ENCODE peak calls at places on chromosomes 4 and X, in four cellular contexts. Y is H1, Q is neuronal stem cell, T is IMR-90. V is an unnamed sample.

GRCh38 chr4:168693750-168694470 is 197.1 kb downstream of the PALLD start:
- DNase-seq in Y (no peak), Q (no peak), T (peak; percentile 43), V (no peak)

GRCh38 chrX:28205126-28205525 is 223.9 kb upstream of the DCAF8L1 start:
- DNase-seq in Q (no peak), T (no peak), Y (no peak), V (no peak)

GRCh38 chr4:3036131-3036952 is 38.0 kb downstream of the HTT-AS start:
- DNase-seq in Q (no peak), Y (no peak), T (no peak), V (no peak)

GRCh38 chrX:137431693-137432488 is 134.0 kb upstream of the ZIC3 start:
- DNase-seq in Q (no peak), Y (no peak), T (no peak), V (peak; percentile 71)

GRCh38 chr4:40199179-40199670 is 2.4 kb downstream of the RHOH start:
- DNase-seq in Q (no peak), Y (no peak), T (no peak), V (no peak)

GRCh38 chr4:42150653-42151567 is 1.5 kb downstream of the BEND4 start:
- DNase-seq in Q (peak; percentile 3), Y (peak; percentile 55), T (no peak), V (peak; percentile 38)

GRCh38 chrX:20515841-20516461 is 249.2 kb upstream of the RPS6KA3 start:
- DNase-seq in Q (no peak), T (peak; percentile 90), Y (no peak), V (no peak)

GRCh38 chrX:36684053-36684452 is 324.1 kb upstream of the FAM47C start:
- DNase-seq in Q (no peak), Y (no peak), T (no peak), V (no peak)

GRCh38 chrX:15505104-15505503 is 4.5 kb downstream of the BMX start:
- DNase-seq in T (no peak), Q (no peak), Y (no peak), V (no peak)

GRCh38 chr4:30721353-30722091 is 1.4 kb downstream of the PCDH7 start:
- DNase-seq in Q (peak; percentile 54), Y (peak; percentile 76), T (peak; percentile 44), V (peak; percentile 55)

GRCh38 chrX:44382871-44383270 is 39.4 kb upstream of the EFHC2 start:
- DNase-seq in T (peak; percentile 58), Q (no peak), Y (no peak), V (no peak)

GRCh38 chrX:132614297-132614696 is 125.5 kb upstream of the MBNL3 start:
- DNase-seq in Y (no peak), T (no peak), Q (no peak), V (peak; percentile 35)

GRCh38 chr4:158285429-158286216 is 75.3 kb downstream of the TMEM144 start:
- DNase-seq in Q (no peak), T (no peak), Y (no peak), V (no peak)

GRCh38 chrX:149531599-149531998 is 9.2 kb upstream of the EOLA1 start:
- DNase-seq in T (no peak), Q (no peak), Y (no peak), V (no peak)

GRCh38 chrX:152600853-152601635 is 36.7 kb upstream of the GABRQ start:
- DNase-seq in T (no peak), Y (no peak), Q (peak; percentile 36), V (peak; percentile 28)

GRCh38 chr4:38567448-38567847 is 96.6 kb upstream of the KLF3 start:
- DNase-seq in T (peak; percentile 21), Q (no peak), Y (no peak), V (no peak)

GRCh38 chr4:38568768-38569167 is 95.2 kb upstream of the KLF3 start:
- DNase-seq in Y (no peak), T (no peak), Q (no peak), V (no peak)

GRCh38 chr4:38563703-38564490 is 100.1 kb upstream of the KLF3 start:
- DNase-seq in Q (no peak), T (peak; percentile 33), Y (no peak), V (no peak)

GRCh38 chr4:38565271-38566199 is 98.5 kb upstream of the KLF3 start:
- DNase-seq in Q (no peak), Y (no peak), T (peak; percentile 82), V (no peak)

GRCh38 chr4:38566811-38567398 is 97.1 kb upstream of the KLF3 start:
- DNase-seq in Q (no peak), T (no peak), Y (no peak), V (no peak)
- H2AK5ac ChIP-seq in Q (no peak overlapping the region), T (peak overlapping the region; percentile 32), Y (no peak overlapping the region), V (no peak overlapping the region)

GRCh38 chrX:48956728-48957414 is 536 bp downstream of the OTUD5 start:
- DNase-seq in Q (no peak), Y (no peak), T (no peak), V (no peak)
- H2AK5ac ChIP-seq in Q (peak overlapping the region; percentile 81), Y (no peak overlapping the region), T (peak overlapping the region; percentile 75), V (no peak overlapping the region)

DNA sequence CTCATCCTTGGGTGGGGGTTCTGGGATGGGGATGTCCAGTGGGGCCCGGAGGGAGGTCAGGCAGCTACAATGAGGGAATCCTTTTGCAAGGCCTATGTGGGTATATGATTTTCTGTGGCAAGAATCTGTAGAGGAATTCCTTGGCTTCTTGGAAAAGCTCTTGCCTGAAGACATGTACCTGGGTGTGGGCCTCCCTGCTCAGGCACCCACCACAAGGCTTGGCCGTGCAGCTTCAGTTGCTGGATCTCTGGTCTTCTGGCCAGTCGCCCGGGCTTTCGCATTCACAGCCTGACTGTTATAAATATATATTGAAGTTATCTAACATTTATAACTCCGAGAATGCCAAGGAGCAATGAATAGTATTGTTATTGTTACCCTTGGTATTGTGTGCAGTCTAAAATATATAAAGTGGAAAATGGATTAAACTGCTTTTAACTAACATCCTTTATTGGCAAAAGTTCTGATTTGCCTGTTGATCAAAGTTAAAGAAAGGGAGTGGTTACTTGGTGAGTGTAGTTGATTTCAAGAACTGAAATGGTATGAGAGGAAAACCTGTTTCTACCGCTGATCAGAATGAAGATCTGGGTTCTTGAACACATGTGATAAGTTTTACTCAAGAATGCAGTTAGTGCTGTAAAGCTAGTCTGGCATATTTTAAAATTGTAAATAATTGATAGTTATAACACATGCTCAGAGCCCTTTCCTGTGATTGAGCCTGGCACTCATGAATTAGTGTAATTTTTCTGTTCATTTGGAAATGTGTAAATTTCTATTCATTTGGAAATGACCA is 36.0 kb downstream of the PTTG2 start:
- DNase-seq in T (no peak), Q (no peak), Y (peak; percentile 28), V (no peak)
- H2AK5ac ChIP-seq in T (no peak overlapping the region), Q (no peak overlapping the region), Y (no peak overlapping the region), V (no peak overlapping the region)

DNA sequence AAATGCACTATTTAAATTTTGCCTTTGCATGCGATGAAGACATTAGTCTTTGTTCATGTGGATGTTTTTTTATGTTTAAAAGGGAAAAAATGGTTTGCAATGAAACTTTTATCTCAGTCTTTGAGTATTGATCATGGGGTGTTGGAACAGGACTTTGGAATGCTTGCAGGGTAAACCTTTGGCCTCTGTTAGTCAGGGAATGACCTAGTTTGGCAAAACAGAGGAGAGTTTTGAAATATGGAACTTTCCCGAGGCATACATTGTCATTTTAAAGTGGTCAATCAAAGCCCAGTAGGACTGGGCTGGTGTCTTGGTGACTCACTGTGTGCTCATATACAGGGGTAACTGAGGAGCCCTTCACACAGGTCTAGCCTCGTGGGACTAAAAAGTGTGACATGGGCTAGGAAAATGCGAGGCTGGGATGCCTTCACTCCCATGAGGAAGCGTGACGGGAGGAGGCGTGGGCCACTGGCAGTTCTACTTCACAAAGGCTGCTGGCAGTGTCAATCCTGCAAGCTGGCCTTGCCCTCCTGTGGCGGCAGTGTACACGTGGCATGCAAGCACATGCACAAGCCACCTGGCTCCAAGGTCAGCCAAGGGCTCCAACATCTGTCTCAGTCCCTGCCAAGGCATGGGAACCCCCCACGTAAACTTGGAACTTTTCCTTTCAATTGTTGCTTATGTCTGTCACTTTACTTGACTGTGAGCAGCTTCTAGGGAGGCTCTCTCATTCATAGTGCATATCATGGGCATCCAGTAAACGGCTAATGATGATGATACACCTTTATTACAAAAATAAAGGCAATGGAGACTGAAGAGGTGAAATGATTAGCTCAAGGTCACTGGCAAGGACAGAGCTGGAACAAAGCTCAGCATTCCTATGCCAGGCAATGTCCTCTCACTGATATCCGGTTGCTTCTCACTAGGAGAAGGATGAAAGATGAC is 5.2 kb upstream of the F11 start:
- DNase-seq in Q (no peak), Y (no peak), T (peak; percentile 69), V (no peak)
- H2AK5ac ChIP-seq in Q (no peak overlapping the region), Y (no peak overlapping the region), T (peak overlapping the region; percentile 46), V (no peak overlapping the region)

GRCh38 chr4:128288689-128289106 is 1.1 kb upstream of the PGRMC2 start:
- DNase-seq in T (peak; percentile 56), Y (no peak), Q (no peak), V (no peak)
- H2AK5ac ChIP-seq in T (peak overlapping the region; percentile 83), Y (no peak overlapping the region), Q (no peak overlapping the region), V (no peak overlapping the region)

GRCh38 chrX:18996536-18996935 is 12.6 kb upstream of the PHKA2 start:
- DNase-seq in Y (no peak), Q (no peak), T (no peak), V (no peak)
- H2AK5ac ChIP-seq in Y (no peak overlapping the region), Q (no peak overlapping the region), T (peak overlapping the region; percentile 59), V (no peak overlapping the region)

GRCh38 chr4:83207497-83208105 is 77.0 kb downstream of the COQ2 start:
- DNase-seq in T (peak; percentile 67), Y (no peak), Q (no peak), V (no peak)

GRCh38 chr4:83204731-83205130 is 79.9 kb downstream of the COQ2 start:
- DNase-seq in Y (no peak), T (no peak), Q (no peak), V (no peak)

GRCh38 chr4:83205760-83206159 is 78.8 kb downstream of the COQ2 start:
- DNase-seq in T (no peak), Y (no peak), Q (no peak), V (no peak)

GRCh38 chr4:83208776-83209365 is 75.7 kb downstream of the COQ2 start:
- DNase-seq in Q (no peak), Y (no peak), T (no peak), V (no peak)

GRCh38 chr4:83208371-83208770 is 76.2 kb downstream of the COQ2 start:
- DNase-seq in T (no peak), Q (no peak), Y (no peak), V (no peak)
- H2AK5ac ChIP-seq in T (peak overlapping the region; percentile 7), Q (no peak overlapping the region), Y (no peak overlapping the region), V (no peak overlapping the region)